ENCODE peak calls at places on chromosomes 5 and 9, in six cellular contexts. B is GM23338, R is body of pancreas, V is fibroblast of villous mesenchyme, A is GM13976, Y is fibroblast of lung. F is an unnamed sample.

GRCh38 chr9:2373648-2374047 is 247.9 kb upstream of the VLDLR start:
- DNase-seq in Y (no peak), A (no peak), R (no peak), B (no peak), V (no peak), F (no peak)

GRCh38 chr5:107321906-107322305 is 348.8 kb downstream of the EFNA5 start:
- DNase-seq in Y (no peak), A (no peak), V (no peak), B (no peak), R (no peak), F (no peak)

GRCh38 chr9:126160067-126160853 is 166.4 kb upstream of the MVB12B start:
- DNase-seq in A (peak; percentile 7), Y (no peak), V (no peak), B (no peak), R (no peak), F (no peak)

GRCh38 chr9:113616716-113617496 is 153.4 kb downstream of the RGS3 start:
- DNase-seq in V (no peak), R (no peak), A (no peak), B (no peak), Y (no peak), F (no peak)

GRCh38 chr5:175893466-175893865 is 22.1 kb downstream of the CPLX2 start:
- DNase-seq in Y (no peak), R (no peak), B (no peak), A (no peak), V (no peak), F (no peak)

GRCh38 chr9:14766299-14766698 is 43.8 kb upstream of the CER1 start:
- DNase-seq in Y (no peak), A (no peak), R (no peak), B (no peak), V (no peak), F (no peak)

GRCh38 chr9:97307091-97307490 is 368 bp upstream of the CCDC180 start:
- DNase-seq in R (peak; percentile 85), B (peak; percentile 99), A (peak; percentile 41), V (peak; percentile 57), Y (peak; percentile 67), F (no peak)

GRCh38 chr9:35556781-35557180 is 48.3 kb upstream of the TESK1 start:
- DNase-seq in A (no peak), Y (no peak), V (no peak), R (no peak), B (no peak), F (no peak)

GRCh38 chr9:121557581-121558422 is 58.2 kb upstream of the GGTA1 start:
- DNase-seq in B (peak; percentile 79), Y (peak; percentile 87), R (peak; percentile 60), A (peak; percentile 61), V (peak; percentile 84), F (peak; percentile 39)

GRCh38 chr5:72363146-72363802 is 43.1 kb downstream of the PTCD2 start:
- DNase-seq in V (peak; percentile 50), A (no peak), R (no peak), Y (peak; percentile 77), B (peak; percentile 72), F (no peak)

GRCh38 chr5:81290146-81290545 is 11.2 kb upstream of the ZCCHC9 start:
- DNase-seq in B (no peak), R (no peak), Y (peak; percentile 19), A (no peak), V (no peak), F (no peak)

GRCh38 chr5:164958688-164959087 is 1453.3 kb downstream of the MAT2B start:
- DNase-seq in B (no peak), A (no peak), R (no peak), V (no peak), Y (peak; percentile 11), F (no peak)

GRCh38 chr5:135557034-135557838 is 21.5 kb upstream of the NEUROG1 start:
- DNase-seq in B (no peak), R (no peak), V (no peak), A (no peak), Y (no peak), F (no peak)

GRCh38 chr5:135555530-135555929 is 19.8 kb upstream of the NEUROG1 start:
- DNase-seq in Y (no peak), R (no peak), V (no peak), A (no peak), B (no peak), F (no peak)

GRCh38 chr5:135551593-135552447 is 16.1 kb upstream of the NEUROG1 start:
- DNase-seq in R (peak; percentile 67), Y (peak; percentile 79), V (peak; percentile 71), B (peak; percentile 82), A (peak; percentile 76), F (peak; percentile 29)

GRCh38 chr5:135549413-135549812 is 13.6 kb upstream of the NEUROG1 start:
- DNase-seq in R (no peak), V (no peak), Y (no peak), A (no peak), B (no peak), F (no peak)

DNA sequence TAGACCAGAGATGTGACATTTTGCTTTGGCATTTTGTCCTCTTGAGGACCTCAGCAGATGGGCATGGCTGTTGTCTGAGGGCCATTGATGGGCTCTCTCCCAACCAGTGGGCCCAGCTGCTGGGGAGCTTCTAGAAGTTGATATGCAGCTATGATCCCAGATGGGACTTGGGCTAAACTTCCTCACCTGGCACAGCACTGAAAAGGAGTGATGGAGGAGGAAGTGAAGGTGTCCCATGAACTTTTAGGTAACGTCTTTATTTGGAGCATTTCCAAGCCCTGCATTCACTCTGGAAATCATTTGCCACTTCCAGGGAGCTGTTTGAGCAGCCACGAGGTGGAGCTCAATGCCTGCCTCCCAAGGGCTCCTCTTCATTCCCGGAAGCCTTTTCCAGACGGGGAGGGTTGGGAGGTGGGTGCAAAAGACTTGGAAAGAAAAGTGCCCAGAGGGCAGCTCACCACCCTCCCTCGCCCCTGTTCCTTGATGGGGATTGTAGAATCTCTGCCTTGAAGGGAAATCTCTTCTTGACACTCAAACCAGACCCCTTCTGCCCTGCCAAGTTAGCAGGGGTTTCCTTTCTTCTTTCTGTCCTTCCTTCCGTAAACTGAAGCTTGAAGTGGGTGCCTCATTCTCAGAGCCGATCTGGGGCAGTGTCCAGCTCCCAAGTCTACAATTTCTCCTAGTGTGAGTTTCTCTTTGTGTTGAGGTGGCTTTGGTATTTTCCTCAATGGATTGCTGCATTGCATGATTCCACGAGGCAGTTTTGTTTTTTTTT is 18.1 kb upstream of the NEUROG1 start:
- DNase-seq in Y (no peak), V (no peak), B (peak; percentile 78), R (no peak), A (no peak), F (no peak)
- TF ChIP-seq CTCF in Y (peak; percentile 35), V (peak; percentile 41), B (peak; percentile 68), R (peak; percentile 14), A (no peak), F (no peak)

GRCh38 chr9:87498816-87499454 is 1.3 kb downstream of the DAPK1 start:
- DNase-seq in B (peak; percentile 38), R (no peak), Y (no peak), V (no peak), A (no peak), F (no peak)

GRCh38 chr9:87499455-87500015 is 1.9 kb downstream of the DAPK1 start:
- DNase-seq in R (no peak), A (peak; percentile 59), V (no peak), Y (no peak), B (no peak), F (no peak)

GRCh38 chr9:87497080-87497603 is 525 bp upstream of the DAPK1 start:
- DNase-seq in A (no peak), Y (no peak), B (peak; percentile 64), R (no peak), V (no peak), F (no peak)

GRCh38 chr9:87497604-87498045 is at the start of gene DAPK1:
- DNase-seq in V (peak; percentile 48), A (peak; percentile 87), Y (peak; percentile 34), B (peak; percentile 87), R (peak; percentile 80), F (no peak)

DNA sequence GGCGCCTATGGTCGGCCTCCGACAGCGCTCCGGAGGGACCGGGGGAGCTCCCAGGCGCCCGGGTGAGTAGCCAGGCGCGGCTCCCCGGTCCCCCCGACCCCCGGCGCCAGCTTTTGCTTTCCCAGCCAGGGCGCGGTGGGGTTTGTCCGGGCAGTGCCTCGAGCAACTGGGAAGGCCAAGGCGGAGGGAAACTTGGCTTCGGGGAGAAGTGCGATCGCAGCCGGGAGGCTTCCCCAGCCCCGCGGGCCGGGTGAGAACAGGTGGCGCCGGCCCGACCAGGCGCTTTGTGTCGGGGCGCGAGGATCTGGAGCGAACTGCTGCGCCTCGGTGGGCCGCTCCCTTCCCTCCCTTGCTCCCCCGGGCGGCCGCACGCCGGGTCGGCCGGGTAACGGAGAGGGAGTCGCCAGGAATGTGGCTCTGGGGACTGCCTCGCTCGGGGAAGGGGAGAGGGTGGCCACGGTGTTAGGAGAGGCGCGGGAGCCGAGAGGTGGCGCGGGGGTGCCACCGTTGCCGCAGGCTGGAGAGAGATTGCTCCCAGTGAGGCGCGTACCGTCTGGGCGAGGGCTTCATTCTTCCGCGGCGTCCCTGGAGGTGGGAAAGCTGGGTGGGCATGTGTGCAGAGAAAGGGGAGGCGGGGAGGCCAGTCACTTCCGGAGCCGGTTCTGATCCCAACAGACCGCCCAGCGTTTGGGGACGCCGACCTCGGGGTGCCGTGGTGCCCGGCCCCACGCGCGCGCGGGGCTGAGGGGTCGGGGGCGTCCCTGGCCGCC is 564 bp downstream of the DAPK1 start:
- DNase-seq in A (peak; percentile 68), V (no peak), Y (peak; percentile 27), R (peak; percentile 72), B (peak; percentile 79), F (no peak)
- TF ChIP-seq CTCF in A (peak; percentile 0), V (peak; percentile 28), Y (no peak), R (peak; percentile 60), B (peak; percentile 26), F (no peak)

GRCh38 chr5:179804599-179804947 is 2.1 kb downstream of the MGAT4B start:
- DNase-seq in R (no peak), V (no peak), B (no peak), Y (no peak), A (no peak), F (no peak)

GRCh38 chr5:179803651-179804598 is 2.7 kb downstream of the MGAT4B start:
- DNase-seq in R (no peak), V (no peak), A (no peak), Y (no peak), B (no peak), F (peak; percentile 20)

GRCh38 chr5:179802207-179802883 is 4.3 kb downstream of the MGAT4B start:
- DNase-seq in B (no peak), A (no peak), Y (no peak), V (no peak), R (peak; percentile 56), F (no peak)

GRCh38 chr5:179801304-179802206 is 5.1 kb downstream of the MGAT4B start:
- DNase-seq in B (peak; percentile 92), A (peak; percentile 85), Y (peak; percentile 68), V (peak; percentile 61), R (peak; percentile 83), F (peak; percentile 76)

DNA sequence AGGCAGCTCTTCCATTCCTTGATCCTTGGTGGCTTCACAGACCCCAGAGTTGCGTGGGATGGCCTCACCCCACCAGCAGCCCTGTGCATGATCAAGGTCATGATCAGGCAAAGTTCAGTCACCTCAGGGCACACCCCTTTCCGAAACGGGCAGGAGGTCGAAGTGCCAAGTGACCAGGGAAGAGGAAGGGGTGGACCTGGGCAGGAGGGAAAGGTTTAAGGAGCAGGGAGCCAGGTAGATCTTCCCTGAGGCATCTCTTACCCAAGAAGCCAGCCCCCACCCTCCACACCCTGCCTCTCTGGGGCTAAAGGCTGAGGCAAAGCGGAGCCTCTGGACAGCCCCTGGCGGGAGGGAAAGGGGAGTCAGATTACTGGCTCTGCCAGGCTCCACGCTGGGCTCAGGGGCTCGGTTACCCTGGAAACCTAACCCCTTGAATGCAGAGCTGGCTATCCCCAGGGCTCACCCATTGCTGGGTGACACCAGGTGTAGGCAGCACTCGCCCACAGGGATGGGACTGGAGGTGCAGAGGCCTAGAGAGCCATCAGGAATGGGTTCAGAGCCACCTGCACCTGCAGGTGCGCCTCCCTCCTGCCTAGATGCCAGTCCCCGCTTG is 3.6 kb downstream of the MGAT4B start:
- DNase-seq in Y (no peak), B (peak; percentile 61), V (no peak), R (no peak), A (no peak), F (no peak)
- TF ChIP-seq CTCF in Y (no peak), B (no peak), V (no peak), R (no peak), A (no peak), F (no peak)

GRCh38 chr5:150672237-150672883 is 11.3 kb downstream of the MYOZ3 start:
- DNase-seq in R (peak; percentile 39), Y (no peak), V (no peak), A (peak; percentile 56), B (peak; percentile 90), F (no peak)
- TF ChIP-seq CTCF in R (no peak), Y (no peak), V (no peak), A (no peak), B (peak; percentile 12), F (no peak)

F was measured in natural killer cell.